ENCODE peak calls at places on chromosome 12, in nine cellular contexts. P is astrocyte of the spinal cord; C is HCT116; M is choroid plexus epithelial cell; S is BE2C; D is fibroblast of pulmonary artery; N is CD8-positive, alpha-beta T cell; T is fibroblast of the aortic adventitia; I is epithelial cell of proximal tubule. F is an unnamed sample.

GRCh38 chr12:1993871-1994371 is 10.3 kb downstream of the DCP1B start:
- DNase-seq in D (peak), M (peak), C (no peak), S (no peak), I (no peak), N (no peak), T (peak), P (peak), F (peak)

GRCh38 chr12:57756406-57757341 is 1.8 kb downstream of the MARCHF9 start:
- DNase-seq in C (no peak), I (no peak), S (peak), D (peak), P (no peak), T (no peak), M (peak), N (peak), F (no peak)

GRCh38 chr12:51218607-51219161 is 822 bp upstream of the POU6F1 start:
- DNase-seq in N (no peak), I (no peak), P (no peak), S (peak), C (no peak), T (no peak), M (no peak), D (no peak), F (no peak)

GRCh38 chr12:117524806-117525205 is 163.4 kb upstream of the NOS1 start:
- DNase-seq in P (no peak), N (no peak), M (no peak), D (no peak), S (no peak), I (no peak), C (no peak), T (no peak), F (no peak)

GRCh38 chr12:91441236-91441635 is 258.6 kb upstream of the DCN start:
- DNase-seq in M (no peak), P (no peak), N (no peak), I (no peak), T (no peak), C (no peak), S (no peak), D (no peak), F (no peak)

GRCh38 chr12:91432079-91432478 is 249.5 kb upstream of the DCN start:
- DNase-seq in D (peak), C (no peak), I (peak), N (no peak), S (no peak), T (no peak), M (peak), P (peak), F (peak)

GRCh38 chr12:12439636-12440035 is 82.8 kb downstream of the BORCS5 start:
- DNase-seq in P (peak), S (no peak), C (no peak), N (peak), T (peak), I (no peak), M (peak), D (peak), F (no peak)

GRCh38 chr12:108812324-108812723 is 45.1 kb downstream of the SSH1 start:
- DNase-seq in I (no peak), T (no peak), N (no peak), D (no peak), S (no peak), C (no peak), P (no peak), M (no peak), F (no peak)

GRCh38 chr12:117805865-117806264 is 162.9 kb downstream of the KSR2 start:
- DNase-seq in C (no peak), T (no peak), P (no peak), M (no peak), I (no peak), N (no peak), S (no peak), D (no peak), F (no peak)

GRCh38 chr12:105355752-105356151 is 25.3 kb downstream of the C12orf75 start:
- DNase-seq in P (peak), T (peak), N (no peak), I (no peak), D (peak), S (no peak), M (peak), C (peak), F (peak)

GRCh38 chr12:62210422-62210821 is 49.8 kb upstream of the USP15 start:
- DNase-seq in P (peak), S (peak), M (peak), T (peak), D (peak), I (no peak), C (peak), N (no peak), F (peak)

GRCh38 chr12:56808954-56809353 is 45.8 kb downstream of the HSD17B6 start:
- DNase-seq in S (no peak), P (no peak), N (no peak), T (no peak), D (no peak), I (no peak), M (peak), C (no peak), F (no peak)

GRCh38 chr12:42946776-42947435 is 357.4 kb upstream of the PRICKLE1 start:
- DNase-seq in C (no peak), S (no peak), D (no peak), I (no peak), M (no peak), T (no peak), N (no peak), P (no peak), F (no peak)

GRCh38 chr12:14317362-14318146 is 47.9 kb upstream of the ATF7IP start:
- DNase-seq in D (no peak), P (no peak), N (no peak), S (no peak), I (no peak), M (no peak), T (peak), C (no peak), F (no peak)

GRCh38 chr12:117821480-117822175 is 147.2 kb downstream of the KSR2 start:
- DNase-seq in M (no peak), N (no peak), I (no peak), D (no peak), P (no peak), C (no peak), S (no peak), T (no peak), F (no peak)

GRCh38 chr12:66693901-66694513 is 15.1 kb upstream of the GRIP1 start:
- DNase-seq in N (no peak), C (peak), D (peak), M (peak), S (peak), T (peak), P (peak), I (no peak), F (peak)

GRCh38 chr12:57042695-57043094 is 7.2 kb downstream of the MYO1A start:
- DNase-seq in M (no peak), C (no peak), S (no peak), T (no peak), D (no peak), N (no peak), P (no peak), I (no peak), F (no peak)

GRCh38 chr12:100564090-100564489 is 9.4 kb upstream of the GAS2L3 start:
- DNase-seq in T (no peak), N (no peak), D (peak), P (no peak), C (no peak), S (no peak), M (no peak), I (no peak), F (no peak)

GRCh38 chr12:62190921-62191746 is 69.1 kb upstream of the USP15 start:
- DNase-seq in P (peak), M (no peak), C (no peak), D (no peak), I (no peak), N (no peak), S (no peak), T (no peak), F (no peak)

GRCh38 chr12:46153267-46153872 is 115.5 kb downstream of the SLC38A1 start:
- DNase-seq in M (peak), I (peak), D (peak), T (peak), S (no peak), N (no peak), C (peak), P (peak), F (peak)

GRCh38 chr12:38906482-38907170 is 1.2 kb upstream of the CPNE8 start:
- DNase-seq in D (peak), N (no peak), S (peak), T (peak), C (peak), M (peak), I (no peak), P (peak), F (peak)

GRCh38 chr12:95790912-95791849 is 617 bp upstream of the NTN4 start:
- DNase-seq in C (no peak), M (no peak), I (no peak), N (no peak), P (no peak), S (no peak), T (peak), D (no peak), F (no peak)

GRCh38 chr12:108123382-108123781 is 5.7 kb upstream of the WSCD2 start:
- DNase-seq in I (no peak), D (no peak), M (no peak), P (no peak), C (no peak), S (no peak), T (no peak), N (no peak), F (no peak)

GRCh38 chr12:78964521-78964920 is 99.9 kb downstream of the SYT1 start:
- DNase-seq in P (no peak), S (no peak), I (no peak), D (no peak), M (peak), C (no peak), N (no peak), T (peak), F (no peak)

GRCh38 chr12:124175731-124176130 is 119.2 kb upstream of the RFLNA start:
- DNase-seq in M (no peak), N (no peak), S (no peak), D (no peak), P (no peak), C (no peak), T (no peak), I (no peak), F (no peak)

GRCh38 chr12:63098851-63099250 is 52.1 kb downstream of the AVPR1A start:
- DNase-seq in N (no peak), T (no peak), C (no peak), S (no peak), M (peak), I (no peak), D (no peak), P (no peak), F (no peak)

GRCh38 chr12:32171211-32171610 is 64.6 kb downstream of the BICD1 start:
- DNase-seq in N (no peak), C (no peak), I (no peak), T (no peak), D (no peak), S (no peak), P (no peak), M (no peak), F (no peak)

GRCh38 chr12:46382425-46382973 is 9.9 kb upstream of the SLC38A2 start:
- DNase-seq in N (no peak), M (no peak), T (no peak), D (no peak), S (no peak), I (no peak), P (peak), C (no peak), F (no peak)

GRCh38 chr12:95582230-95583058 is 31.2 kb upstream of the USP44 start:
- DNase-seq in C (peak), S (no peak), N (no peak), P (peak), I (no peak), T (peak), M (peak), D (peak), F (peak)

GRCh38 chr12:18383203-18383602 is 121.9 kb downstream of the PIK3C2G start:
- DNase-seq in I (peak), N (no peak), T (peak), C (no peak), S (no peak), M (peak), D (peak), P (peak), F (peak)

GRCh38 chr12:110109037-110109836 is 14.9 kb upstream of the IFT81 start:
- DNase-seq in I (peak), P (peak), C (no peak), N (no peak), S (no peak), D (peak), M (peak), T (peak), F (peak)

GRCh38 chr12:6038160-6038559 is 86.3 kb downstream of the VWF start:
- DNase-seq in C (peak), S (peak), M (peak), P (peak), D (peak), I (peak), N (no peak), T (peak), F (peak)

DNA sequence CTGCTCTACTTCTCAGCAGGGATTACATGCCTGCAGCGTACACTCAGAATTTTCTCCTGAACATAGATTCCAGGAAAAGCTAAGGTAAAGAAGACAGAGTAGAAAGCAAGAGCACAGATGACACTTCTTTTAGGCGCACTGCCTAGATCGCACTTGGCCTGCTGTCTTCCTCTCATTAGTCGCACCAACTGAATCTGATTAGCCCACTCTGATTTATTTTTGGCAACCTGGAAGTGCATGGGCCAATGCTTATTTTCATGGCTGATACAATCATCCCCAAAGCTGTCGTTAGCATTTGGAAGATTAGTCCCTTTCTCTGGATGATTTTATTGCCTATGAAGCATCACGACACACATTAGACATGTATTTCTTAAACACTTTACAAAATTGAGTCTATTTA is 152.5 kb downstream of the PTPRO start:
- DNase-seq in M (no peak), P (no peak), T (no peak), C (no peak), N (no peak), D (no peak), S (peak), I (no peak), F (no peak)
- TF ChIP-seq CTCF in M (no peak), P (no peak), T (no peak), C (no peak), N (no peak), D (no peak), S (no peak), I (no peak), F (no peak)

GRCh38 chr12:53201639-53202038 is 5.4 kb downstream of the ITGB7 start:
- DNase-seq in S (no peak), T (no peak), M (no peak), D (no peak), C (no peak), N (no peak), I (no peak), P (no peak), F (no peak)
- H3K4me3 ChIP-seq in S (no peak), T (no peak), M (no peak), D (no peak), C (no peak), N (no peak), I (no peak), P (no peak), F (no peak)

DNA sequence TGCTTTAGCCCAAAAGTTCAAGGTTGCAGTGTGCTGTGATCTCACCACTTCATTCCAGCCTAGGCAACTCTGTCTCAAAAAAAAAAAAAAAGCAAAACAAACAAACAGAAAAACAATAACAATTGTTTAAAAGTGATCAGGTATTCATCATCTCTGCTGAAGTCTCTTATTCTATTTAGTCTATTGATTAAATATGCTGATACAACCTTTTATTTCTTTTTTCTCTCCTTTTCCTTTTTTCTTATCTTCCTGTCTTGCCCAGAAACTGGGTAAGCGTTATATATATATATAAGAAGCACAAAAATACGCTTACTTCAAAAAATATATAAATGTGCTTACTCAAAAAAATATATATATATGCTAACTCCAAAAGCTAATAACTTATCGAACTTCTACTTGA is 213.8 kb upstream of the EEA1 start:
- DNase-seq in I (no peak), N (no peak), M (no peak), P (no peak), D (no peak), C (no peak), T (no peak), S (no peak), F (no peak)
- TF ChIP-seq CTCF in I (no peak), N (no peak), M (no peak), P (no peak), D (no peak), C (no peak), T (no peak), S (no peak), F (no peak)

GRCh38 chr12:58814036-58814435 is 106.3 kb downstream of the LRIG3 start:
- DNase-seq in N (no peak), C (no peak), D (peak), M (no peak), I (no peak), P (no peak), T (peak), S (no peak), F (no peak)

GRCh38 chr12:58809064-58809607 is 111.2 kb downstream of the LRIG3 start:
- DNase-seq in P (peak), N (no peak), I (no peak), M (peak), S (no peak), D (no peak), C (no peak), T (no peak), F (no peak)

GRCh38 chr12:58815235-58815634 is 105.1 kb downstream of the LRIG3 start:
- DNase-seq in C (no peak), S (no peak), T (no peak), D (no peak), P (no peak), M (no peak), I (no peak), N (no peak), F (no peak)

GRCh38 chr12:58812229-58812628 is 108.1 kb downstream of the LRIG3 start:
- DNase-seq in S (no peak), N (no peak), D (no peak), C (no peak), T (no peak), I (no peak), M (no peak), P (no peak), F (no peak)

GRCh38 chr12:58811346-58811745 is 109.0 kb downstream of the LRIG3 start:
- DNase-seq in P (no peak), I (no peak), C (no peak), D (no peak), T (no peak), M (no peak), S (no peak), N (no peak), F (no peak)
- H3K4me3 ChIP-seq in P (no peak), I (no peak), C (no peak), D (no peak), T (no peak), M (no peak), S (no peak), N (no peak), F (no peak)

GRCh38 chr12:15910864-15911696 is at the start of gene DERA:
- DNase-seq in C (peak), P (peak), S (peak), N (peak), T (peak), M (peak), I (no peak), D (peak), F (peak)
- TF ChIP-seq CTCF in C (no peak), P (no peak), S (no peak), N (no peak), T (no peak), M (no peak), I (no peak), D (no peak), F (no peak)

GRCh38 chr12:48923117-48923516 is 2.2 kb downstream of the FKBP11 start:
- DNase-seq in T (no peak), S (no peak), D (no peak), I (no peak), M (no peak), P (no peak), N (no peak), C (no peak), F (no peak)

GRCh38 chr12:48917857-48918537 is 7.3 kb downstream of the FKBP11 start:
- DNase-seq in D (no peak), P (no peak), C (no peak), M (no peak), I (no peak), S (no peak), N (no peak), T (no peak), F (no peak)
- H3K4me3 ChIP-seq in D (no peak), P (no peak), C (no peak), M (no peak), I (no peak), S (no peak), N (peak), T (no peak), F (no peak)